ENCODE peak calls at places on chromosomes 2 and 18, in four cellular contexts. U is HepG2, S is WTC11, C is K562. H is an unnamed sample.

GRCh38 chr2:67867735-67868134 is 195.1 kb downstream of the C1D start:
- DNase-seq in U (no peak), S (no peak), C (no peak), H (no peak)

GRCh38 chr2:68345129-68345875 is 19.8 kb upstream of the PLEK start:
- DNase-seq in U (no peak), C (no peak), S (peak), H (no peak)

GRCh38 chr2:223669453-223670225 is 67.5 kb upstream of the SCG2 start:
- DNase-seq in U (no peak), C (no peak), S (no peak), H (no peak)

GRCh38 chr2:23843051-23843976 is 83.6 kb downstream of the ATAD2B start:
- DNase-seq in S (no peak), U (peak), C (no peak), H (no peak)

GRCh38 chr2:16621348-16621747 is 44.3 kb downstream of the CYRIA start:
- DNase-seq in C (no peak), U (no peak), S (no peak), H (no peak)

GRCh38 chr2:106596844-106597243 is 109.7 kb downstream of the CD8B2 start:
- DNase-seq in S (no peak), C (peak), U (peak), H (peak)

GRCh38 chr2:48946444-48947048 is 191.0 kb upstream of the LHCGR start:
- DNase-seq in S (no peak), U (peak), C (peak), H (peak)

GRCh38 chr2:88024509-88024908 is 8.2 kb upstream of the RNU2-63P start:
- DNase-seq in U (no peak), C (no peak), S (peak), H (no peak)

GRCh38 chr18:76264851-76265250 is 230.2 kb downstream of the ZNF516 start:
- DNase-seq in C (no peak), U (no peak), S (no peak), H (no peak)

GRCh38 chr2:180334514-180334913 is 327.4 kb upstream of the CWC22 start:
- DNase-seq in S (no peak), C (no peak), U (no peak), H (no peak)

GRCh38 chr18:24354278-24354677 is 43.3 kb downstream of the OSBPL1A start:
- DNase-seq in S (no peak), C (no peak), U (no peak), H (no peak)

GRCh38 chr18:76476665-76477561 is 18.1 kb downstream of the ZNF516 start:
- DNase-seq in U (peak), C (no peak), S (no peak), H (no peak)

GRCh38 chr18:9575558-9575957 is 38.8 kb downstream of the PPP4R1 start:
- DNase-seq in U (peak), S (peak), C (peak), H (peak)

GRCh38 chr2:157053876-157054275 is 203.6 kb upstream of the GALNT5 start:
- DNase-seq in U (no peak), S (no peak), C (no peak), H (no peak)

GRCh38 chr18:30775629-30776028 is 266.9 kb downstream of the DSC3 start:
- DNase-seq in C (no peak), U (no peak), S (no peak), H (no peak)

GRCh38 chr18:8926464-8926863 is 176.0 kb upstream of the NDUFV2 start:
- DNase-seq in U (no peak), C (no peak), S (no peak), H (no peak)

GRCh38 chr18:63237911-63238710 is 81.5 kb downstream of the BCL2 start:
- DNase-seq in C (no peak), U (peak), S (peak), H (no peak)

GRCh38 chr2:15971351-15971750 is 31.0 kb downstream of the MYCN start:
- DNase-seq in S (no peak), U (no peak), C (no peak), H (no peak)

GRCh38 chr2:164841719-164842623 is at the start of gene COBLL1:
- DNase-seq in S (peak), U (peak), C (peak), H (peak)

GRCh38 chr2:30655660-30656059 is 151.6 kb downstream of the CAPN13 start:
- DNase-seq in S (no peak), C (no peak), U (no peak), H (no peak)

GRCh38 chr18:44682871-44683221 is 2.2 kb downstream of the SETBP1 start:
- DNase-seq in U (no peak), S (peak), C (no peak), H (no peak)

GRCh38 chr18:44680271-44681038 is at the start of gene SETBP1:
- DNase-seq in C (peak), U (no peak), S (peak), H (peak)

GRCh38 chr18:44681039-44681595 is 429 bp downstream of the SETBP1 start:
- DNase-seq in C (no peak), S (no peak), U (no peak), H (no peak)

GRCh38 chr18:44682181-44682870 is 1.6 kb downstream of the SETBP1 start:
- DNase-seq in U (no peak), S (peak), C (no peak), H (no peak)

GRCh38 chr18:44681611-44682010 is 923 bp downstream of the SETBP1 start:
- DNase-seq in C (no peak), U (no peak), S (no peak), H (no peak)
- TF ChIP-seq SP1 in C (no peak), U (no peak), S (no peak), H (no peak)

GRCh38 chr2:58429285-58429874 is 188.3 kb upstream of the FANCL start:
- DNase-seq in S (no peak), C (no peak), U (no peak), H (no peak)

GRCh38 chr2:58428286-58428552 is 187.1 kb upstream of the FANCL start:
- DNase-seq in U (no peak), S (peak), C (peak), H (peak)

GRCh38 chr2:58425368-58425767 is 184.2 kb upstream of the FANCL start:
- DNase-seq in U (no peak), S (no peak), C (no peak), H (no peak)

GRCh38 chr2:58428553-58429284 is 187.6 kb upstream of the FANCL start:
- DNase-seq in U (no peak), S (peak), C (no peak), H (peak)

GRCh38 chr2:58427572-58428285 is 186.6 kb upstream of the FANCL start:
- DNase-seq in S (peak), U (peak), C (no peak), H (peak)
- TF ChIP-seq SP1 in S (no peak), U (no peak), C (no peak), H (no peak)

DNA sequence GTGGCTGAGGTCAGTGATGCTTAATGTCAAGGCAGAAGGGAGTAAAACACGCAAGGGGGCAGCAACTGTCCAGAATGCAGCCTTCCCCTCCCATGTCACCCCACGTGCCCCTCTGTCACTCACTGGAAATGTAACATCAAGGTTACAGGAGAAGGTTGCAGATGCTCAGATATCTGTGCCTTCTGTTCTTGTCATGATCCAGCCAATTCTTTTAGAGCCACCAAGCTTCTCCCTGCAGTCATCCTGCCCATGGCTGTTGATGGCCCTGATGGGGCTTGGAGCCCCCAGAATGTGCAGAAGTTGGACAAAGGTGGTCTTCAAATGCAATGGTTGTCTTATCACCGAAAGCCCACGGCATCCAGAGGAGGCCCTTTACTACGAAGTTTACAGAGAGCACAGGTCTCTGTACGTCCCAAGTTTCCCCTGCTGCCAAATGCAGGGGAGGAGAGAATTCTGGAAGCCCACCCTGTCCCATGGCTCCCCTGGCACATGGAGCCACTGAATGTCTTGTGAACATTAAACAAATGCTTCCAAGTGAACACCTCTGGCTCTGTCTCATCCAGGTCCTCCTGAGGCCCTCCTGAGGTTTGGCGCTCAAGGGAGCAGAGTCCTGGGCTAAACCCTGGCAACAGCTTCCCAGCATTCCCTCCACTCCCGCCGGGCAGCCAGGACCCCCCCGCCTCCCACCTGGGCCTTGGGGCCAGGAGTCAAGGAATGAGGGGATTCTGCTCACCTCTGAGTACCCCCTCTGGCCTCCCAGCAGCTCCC is 4.5 kb upstream of the GPR55 start:
- DNase-seq in C (no peak), U (no peak), S (no peak), H (no peak)
- TF ChIP-seq SP1 in C (no peak), U (no peak), S (no peak), H (no peak)

DNA sequence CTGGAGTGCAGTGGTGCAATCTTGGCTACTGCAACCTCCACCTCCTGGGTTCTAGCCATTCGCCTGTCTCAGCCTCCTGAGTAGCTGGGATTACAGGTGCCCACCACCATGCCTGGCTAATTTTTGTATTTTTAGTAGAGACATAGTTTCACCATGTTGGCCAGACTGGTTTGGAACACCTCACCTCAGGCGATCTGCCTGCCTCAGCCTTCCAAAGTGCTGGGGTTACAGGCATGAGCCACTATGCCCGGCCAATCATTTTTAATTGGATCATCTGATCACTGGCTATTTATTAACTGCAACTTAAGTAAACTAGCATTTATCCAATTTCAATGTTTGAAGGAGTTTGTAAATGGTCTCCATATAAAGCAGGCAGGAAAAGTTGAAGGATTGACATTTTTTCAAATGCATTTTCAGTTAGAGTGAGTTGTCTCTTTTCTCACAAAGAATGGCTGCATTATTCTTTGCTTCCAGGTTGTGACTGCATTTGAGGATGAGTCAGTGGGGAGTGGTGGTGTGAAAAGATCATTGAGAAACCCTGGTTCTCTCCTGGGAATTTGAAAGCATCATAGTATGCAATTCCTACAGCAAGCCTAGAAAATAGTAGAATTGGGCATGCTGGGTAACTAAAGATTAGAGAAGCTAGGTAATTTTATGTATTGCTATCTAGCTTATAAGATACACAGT is 431.1 kb upstream of the ZEB2 start:
- DNase-seq in S (no peak), U (no peak), C (no peak), H (no peak)
- TF ChIP-seq SP1 in S (no peak), U (no peak), C (no peak), H (no peak)

DNA sequence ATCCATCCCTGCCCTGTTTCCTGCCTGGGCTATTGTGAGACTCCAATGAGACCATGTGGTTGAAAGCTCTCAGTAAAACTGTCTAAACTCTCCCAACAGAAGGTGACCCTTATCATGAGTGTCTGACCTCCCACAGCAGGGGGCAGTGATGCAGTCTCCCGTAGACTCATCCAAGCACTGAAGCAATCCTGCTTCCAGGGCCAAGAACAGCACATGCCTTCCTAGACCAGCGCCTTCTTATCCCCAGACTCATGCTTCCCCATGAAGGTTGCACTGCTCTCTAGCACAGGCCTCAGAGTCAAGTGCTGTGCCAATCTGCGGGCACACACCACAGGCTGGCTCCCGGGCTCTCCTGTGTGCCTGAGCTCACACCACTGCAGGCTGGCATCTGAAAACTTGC is 112.3 kb downstream of the TNS1 start:
- DNase-seq in S (no peak), C (peak), U (peak), H (no peak)
- TF ChIP-seq SP1 in S (no peak), C (no peak), U (no peak), H (no peak)

DNA sequence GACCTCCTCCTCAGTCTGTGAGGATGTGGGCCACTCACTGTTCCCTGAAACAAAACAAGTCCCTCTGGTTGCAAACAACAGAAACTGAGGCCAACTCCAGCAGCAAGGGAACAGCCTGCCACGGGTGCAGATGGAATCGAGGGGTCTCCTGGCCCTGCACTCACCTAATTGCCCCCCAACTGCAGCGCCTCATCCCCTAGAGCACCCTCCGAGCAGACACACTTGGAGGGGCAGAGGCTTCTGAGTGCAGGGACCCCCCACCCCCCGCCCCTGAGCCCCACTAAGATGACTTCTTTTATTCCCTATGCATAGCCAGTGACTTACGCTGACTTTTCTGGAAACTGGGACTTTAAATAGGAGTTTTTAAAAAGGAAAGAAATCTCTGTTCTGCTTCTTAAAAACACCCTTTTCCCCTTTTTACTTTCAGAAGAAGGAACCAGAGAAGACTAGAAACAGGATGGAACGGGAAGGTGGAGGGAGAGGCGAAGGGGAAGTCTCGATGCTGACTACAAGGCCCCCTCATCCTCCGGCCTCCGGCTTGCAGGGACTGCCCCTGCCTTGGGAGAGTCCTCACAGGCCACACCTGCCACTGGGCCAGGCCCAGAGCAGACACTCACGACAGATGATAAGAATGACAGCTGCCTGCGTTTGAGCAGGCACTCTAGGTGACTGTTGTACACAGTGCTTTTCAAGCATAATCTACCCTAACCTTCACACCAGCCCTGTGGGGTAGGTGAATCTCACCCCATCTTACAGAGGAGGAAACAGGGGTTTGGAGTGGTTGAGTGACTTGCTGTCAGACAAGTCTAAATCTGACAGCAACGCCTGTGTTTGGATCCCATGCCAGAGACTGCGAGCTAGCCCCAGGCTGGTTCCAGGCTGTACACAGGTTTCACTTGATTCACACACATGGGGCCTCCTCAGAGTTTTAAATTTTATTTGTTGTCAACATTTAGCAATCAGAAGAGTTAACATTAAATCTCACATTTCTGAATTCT is 28.2 kb upstream of the BIN1 start:
- DNase-seq in S (no peak), C (no peak), U (no peak), H (peak)
- TF ChIP-seq SP1 in S (no peak), C (no peak), U (no peak), H (no peak)

H was measured in HEK293T.